ENCODE peak calls at places on chromosomes 1 and 21, in six cellular contexts. Z, B, R, C, L and N are unnamed samples.
A peak's percentile ranks its signal among the peaks of the same experiment; 100 is the strongest.

GRCh38 chr1:3192825-3193224 is 123.8 kb downstream of the PRDM16 start:
- DNase-seq in Z (no peak), B (no peak), R (no peak), C (no peak), L (no peak), N (peak; percentile 30)

GRCh38 chr1:99424087-99424486 is 159.8 kb downstream of the PLPPR4 start:
- DNase-seq in Z (no peak), B (no peak), R (no peak), C (no peak), L (no peak), N (no peak)

GRCh38 chr1:30313176-30313575 is 410.2 kb downstream of the MATN1 start:
- DNase-seq in Z (no peak), B (no peak), R (no peak), C (no peak), L (no peak), N (no peak)

GRCh38 chr1:214281902-214282695 is 1.1 kb downstream of the SMYD2 start:
- DNase-seq in Z (peak; percentile 81), B (no peak), R (no peak), C (no peak), L (no peak), N (peak; percentile 85)

GRCh38 chr1:36223373-36223995 is 759 bp upstream of the THRAP3 start:
- DNase-seq in Z (peak; percentile 42), B (peak; percentile 52), R (no peak), C (no peak), L (no peak), N (peak; percentile 70)

GRCh38 chr1:187689137-187689536 is 860.4 kb downstream of the PLA2G4A start:
- DNase-seq in Z (no peak), B (no peak), R (peak; percentile 56), C (no peak), L (no peak), N (no peak)

GRCh38 chr1:199612976-199613774 is 414.3 kb upstream of the NR5A2 start:
- DNase-seq in Z (peak; percentile 90), B (no peak), R (no peak), C (no peak), L (no peak), N (no peak)

GRCh38 chr1:221858758-221859157 is 116.9 kb upstream of the DUSP10 start:
- DNase-seq in Z (peak; percentile 36), B (peak; percentile 76), R (no peak), C (no peak), L (no peak), N (peak; percentile 65)

GRCh38 chr1:175514309-175515001 is 228.9 kb downstream of the TNR start:
- DNase-seq in Z (no peak), B (no peak), R (no peak), C (no peak), L (no peak), N (no peak)

GRCh38 chr21:45448810-45449657 is 44.1 kb downstream of the COL18A1 start:
- DNase-seq in Z (no peak), B (no peak), R (no peak), C (peak; percentile 34), L (no peak), N (no peak)

GRCh38 chr1:110084226-110085078 is 14.0 kb upstream of the ALX3 start:
- DNase-seq in Z (no peak), B (peak; percentile 10), R (peak; percentile 26), C (peak; percentile 80), L (no peak), N (no peak)

GRCh38 chr1:91608876-91609275 is 108.2 kb downstream of the CDC7 start:
- DNase-seq in Z (peak; percentile 24), B (peak; percentile 31), R (no peak), C (no peak), L (no peak), N (no peak)

GRCh38 chr1:172547071-172547470 is 14.1 kb downstream of the SUCO start:
- DNase-seq in Z (no peak), B (no peak), R (no peak), C (no peak), L (no peak), N (no peak)

GRCh38 chr1:183989604-183990003 is 47.9 kb downstream of the COLGALT2 start:
- DNase-seq in Z (no peak), B (no peak), R (no peak), C (no peak), L (no peak), N (no peak)